ENCODE peak calls at places on chromosomes 11 and 22, in eight cellular contexts. P is HCT116; S is heart right ventricle; F is H9; V is thoracic aorta; L is endodermal cell; H is adrenal gland; D is CD4-positive, alpha-beta memory T cell. M is an unnamed sample.

GRCh38 chr11:8086001-8086479 is 5.0 kb downstream of the TUB start:
- DNase-seq in V (no peak), H (peak; percentile 90), S (no peak), D (no peak), P (no peak), L (no peak), F (no peak), M (no peak)

GRCh38 chr11:14148653-14149273 is 186.2 kb downstream of the SPON1 start:
- DNase-seq in V (no peak), P (peak; percentile 29), H (no peak), S (no peak), L (no peak), F (no peak), D (peak; percentile 39), M (peak; percentile 30)

GRCh38 chr22:37351268-37351667 is 69.0 kb downstream of the CYTH4 start:
- DNase-seq in S (no peak), D (no peak), L (no peak), H (no peak), F (no peak), P (no peak), V (no peak), M (no peak)

GRCh38 chr22:49372530-49373288 is 455.0 kb downstream of the BRD1 start:
- DNase-seq in L (peak; percentile 91), S (no peak), F (peak; percentile 84), H (peak; percentile 41), P (peak; percentile 83), V (no peak), D (no peak), M (peak; percentile 43)

GRCh38 chr11:43687120-43687791 is 6.7 kb downstream of the HSD17B12 start:
- DNase-seq in D (no peak), H (peak; percentile 72), L (peak; percentile 51), S (peak; percentile 33), F (no peak), P (no peak), V (peak; percentile 7), M (no peak)

GRCh38 chr11:10413268-10413667 is 41.8 kb upstream of the AMPD3 start:
- DNase-seq in P (peak; percentile 28), L (no peak), D (peak; percentile 53), F (no peak), H (peak; percentile 70), V (no peak), S (no peak), M (no peak)

GRCh38 chr11:65112226-65112550 is 516 bp downstream of the TM7SF2 start:
- DNase-seq in D (no peak), F (peak; percentile 55), S (no peak), P (no peak), L (peak; percentile 80), H (no peak), V (no peak), M (peak; percentile 65)

GRCh38 chr11:123194308-123195181 is 503 bp downstream of the CLMP start:
- DNase-seq in D (no peak), H (peak; percentile 54), V (no peak), L (peak; percentile 88), P (no peak), S (no peak), F (peak; percentile 75), M (peak; percentile 72)

GRCh38 chr11:117876341-117877119 is at the start of gene FXYD6:
- DNase-seq in P (no peak), L (peak; percentile 90), H (peak; percentile 82), D (peak; percentile 21), V (no peak), F (peak; percentile 76), S (peak; percentile 73), M (peak; percentile 92)

GRCh38 chr11:44011797-44012196 is 36.0 kb upstream of the ACCSL start:
- DNase-seq in S (no peak), P (no peak), D (no peak), H (peak; percentile 35), L (no peak), V (no peak), F (no peak), M (no peak)

GRCh38 chr11:36711104-36711825 is 113.2 kb upstream of the RAG2 start:
- DNase-seq in S (no peak), D (no peak), L (peak; percentile 58), F (no peak), V (no peak), H (no peak), P (no peak), M (no peak)

GRCh38 chr11:95014184-95014821 is 10.8 kb upstream of the KDM4E start:
- DNase-seq in P (no peak), S (no peak), L (no peak), H (no peak), V (no peak), F (no peak), D (no peak), M (no peak)

GRCh38 chr11:26187639-26188038 is 144.3 kb upstream of the ANO3 start:
- DNase-seq in S (no peak), L (no peak), P (no peak), D (no peak), F (no peak), V (no peak), H (peak; percentile 58), M (no peak)

GRCh38 chr22:49885881-49886280 is 32.2 kb downstream of the ZBED4 start:
- DNase-seq in D (no peak), P (no peak), H (no peak), S (no peak), L (no peak), F (no peak), V (no peak), M (no peak)

GRCh38 chr11:117819096-117820040 is 5.2 kb downstream of the FXYD2 start:
- DNase-seq in F (peak; percentile 87), V (no peak), L (peak; percentile 97), P (peak; percentile 70), S (peak; percentile 66), H (peak; percentile 84), D (no peak), M (peak; percentile 83)

GRCh38 chr22:28703436-28703835 is 23.8 kb upstream of the TTC28 start:
- DNase-seq in L (no peak), F (no peak), S (no peak), V (no peak), H (no peak), P (no peak), D (no peak), M (no peak)

DNA sequence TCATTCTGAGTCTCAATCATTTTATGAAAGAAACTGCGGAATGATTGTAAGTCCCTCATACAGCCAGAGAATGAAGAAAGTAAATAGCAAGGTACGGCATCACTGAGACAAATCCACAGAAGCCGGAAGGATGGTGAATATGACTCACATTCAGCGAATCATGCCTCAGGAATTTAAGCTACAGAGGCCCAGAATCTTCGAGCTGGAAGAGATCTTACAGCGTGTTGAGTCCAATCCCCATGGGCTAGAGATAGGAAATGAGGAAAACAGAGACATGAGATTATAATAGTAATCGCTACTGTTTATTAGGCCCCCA is 173.2 kb downstream of the KIF18A start:
- DNase-seq in S (no peak), F (no peak), P (peak; percentile 93), H (no peak), V (no peak), D (no peak), L (no peak), M (no peak)
- H3K4me1 ChIP-seq in S (no peaks in the 10 kb centered on the region), F (no peaks in the 10 kb centered on the region), P (peaks cover 59% of the 10 kb centered on the region), H (no peaks in the 10 kb centered on the region), V (no peaks in the 10 kb centered on the region), D (no peaks in the 10 kb centered on the region), L (no peaks in the 10 kb centered on the region), M (no peaks in the 10 kb centered on the region)

DNA sequence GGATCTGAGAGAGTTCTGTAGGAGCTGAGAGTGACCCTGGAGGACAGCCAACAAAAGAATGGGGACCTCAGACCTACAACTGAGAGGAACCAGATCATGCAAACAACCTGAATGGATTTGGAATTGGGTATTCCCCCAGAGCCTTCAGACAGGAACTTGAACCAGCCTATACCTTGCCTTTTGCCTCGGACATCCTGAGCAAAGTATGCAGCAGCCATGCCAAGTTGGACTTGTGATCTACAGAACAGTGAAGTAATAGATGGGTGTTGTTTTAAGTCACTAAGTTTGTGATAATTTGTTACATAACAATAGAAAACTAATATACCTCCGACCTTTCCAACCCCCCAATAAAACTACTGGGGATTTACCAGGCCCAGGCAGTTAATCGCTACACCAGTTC is 1.9 kb upstream of the RASSF10 start:
- DNase-seq in P (no peak), V (no peak), F (no peak), L (no peak), H (no peak), D (no peak), S (no peak), M (no peak)
- H3K27me3 ChIP-seq in P (no peaks in the 10 kb centered on the region), V (peaks cover 7% of the 10 kb centered on the region), F (peaks cover 22% of the 10 kb centered on the region), L (no peaks in the 10 kb centered on the region), H (peaks cover 63% of the 10 kb centered on the region), D (peaks cover 12% of the 10 kb centered on the region), S (peaks cover 47% of the 10 kb centered on the region), M (peaks cover 71% of the 10 kb centered on the region)

DNA sequence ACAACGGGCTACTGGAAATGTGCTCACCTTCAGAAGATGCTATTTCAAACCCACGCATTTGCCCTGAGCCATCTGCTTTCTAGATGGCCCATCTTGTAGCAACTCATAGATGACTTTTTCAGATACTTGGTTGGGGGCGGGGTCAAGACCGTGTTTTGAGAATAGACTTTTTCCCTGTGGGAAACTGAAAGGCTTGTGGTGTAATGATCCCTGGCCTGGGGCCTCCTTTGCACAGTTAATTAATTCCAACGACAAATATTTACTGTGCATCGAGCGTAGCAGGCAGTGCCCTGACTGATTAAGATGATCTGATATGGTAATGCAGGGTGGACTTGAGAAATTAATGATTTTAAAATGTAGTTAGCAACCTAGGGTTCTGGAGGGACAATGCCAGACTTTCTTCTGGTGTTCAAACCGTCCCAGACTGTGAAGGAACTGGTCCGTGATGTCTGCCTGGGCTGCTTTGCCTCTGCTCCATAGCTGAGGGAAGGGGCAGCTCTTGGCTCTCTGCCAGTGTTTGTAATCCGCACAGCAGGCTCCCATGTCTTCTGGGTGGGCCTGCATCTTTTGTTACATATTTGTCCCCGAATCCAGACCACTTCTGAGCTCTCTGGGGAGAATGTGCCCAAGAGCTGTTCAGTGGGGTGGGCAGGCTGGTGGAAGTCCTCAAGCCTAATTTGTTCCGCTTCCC is 84.8 kb downstream of the ADAMTS15 start:
- DNase-seq in V (no peak), P (no peak), D (no peak), L (no peak), H (no peak), F (no peak), S (no peak), M (no peak)
- H3K4me1 ChIP-seq in V (no peaks in the 10 kb centered on the region), P (no peaks in the 10 kb centered on the region), D (no peaks in the 10 kb centered on the region), L (no peaks in the 10 kb centered on the region), H (no peaks in the 10 kb centered on the region), F (no peaks in the 10 kb centered on the region), S (peaks cover 14% of the 10 kb centered on the region), M (peaks cover 17% of the 10 kb centered on the region)

GRCh38 chr22:43846966-43847365 is 15.3 kb downstream of the SULT4A1 start:
- DNase-seq in D (no peak), P (no peak), F (no peak), L (no peak), S (no peak), H (no peak), V (no peak), M (no peak)

GRCh38 chr22:43849731-43850130 is 12.6 kb downstream of the SULT4A1 start:
- DNase-seq in P (no peak), V (no peak), L (no peak), F (peak; percentile 21), H (no peak), S (no peak), D (no peak), M (no peak)

GRCh38 chr22:43850529-43850928 is 11.8 kb downstream of the SULT4A1 start:
- DNase-seq in S (no peak), H (no peak), P (no peak), D (no peak), V (no peak), L (peak; percentile 19), F (peak; percentile 20), M (no peak)

GRCh38 chr22:43847376-43848289 is 14.7 kb downstream of the SULT4A1 start:
- DNase-seq in V (no peak), P (no peak), D (no peak), F (peak; percentile 24), H (no peak), L (peak; percentile 13), S (no peak), M (no peak)

GRCh38 chr22:43848366-43849171 is 13.7 kb downstream of the SULT4A1 start:
- DNase-seq in P (peak; percentile 4), D (no peak), H (peak; percentile 69), V (no peak), F (peak; percentile 49), L (peak; percentile 79), S (no peak), M (peak; percentile 61)
- H3K27me3 ChIP-seq in P (peaks cover 5% of the 10 kb centered on the region), D (no peaks in the 10 kb centered on the region), H (no peaks in the 10 kb centered on the region), V (no peaks in the 10 kb centered on the region), F (no peaks in the 10 kb centered on the region), L (no peaks in the 10 kb centered on the region), S (peaks cover 20% of the 10 kb centered on the region), M (no peaks in the 10 kb centered on the region)

M was measured in neural progenitor cell.